ENCODE peak calls at places on chromosomes 6 and 20, in six cellular contexts. One of them, this sample, is unnamed.

GRCh38 chr6:122712093-122712863 is 67.2 kb upstream of the FABP7 start:
- DNase-seq in GM12865: no peak
- DNase-seq in iris pigment epithelial cell: peak; percentile 54
- DNase-seq in RCC 7860: no peak
- DNase-seq in astrocyte of the spinal cord: peak; percentile 82
- DNase-seq in EH: peak; percentile 19
- DNase-seq in this sample: no peak

GRCh38 chr6:32375739-32376529 is 4.2 kb upstream of the TSBP1 start:
- DNase-seq in GM12865: peak; percentile 6
- DNase-seq in iris pigment epithelial cell: no peak
- DNase-seq in RCC 7860: no peak
- DNase-seq in astrocyte of the spinal cord: no peak
- DNase-seq in EH: no peak
- DNase-seq in this sample: no peak

GRCh38 chr20:12627485-12627884 is 381.3 kb upstream of the SPTLC3 start:
- DNase-seq in GM12865: no peak
- DNase-seq in iris pigment epithelial cell: no peak
- DNase-seq in RCC 7860: no peak
- DNase-seq in astrocyte of the spinal cord: no peak
- DNase-seq in EH: no peak
- DNase-seq in this sample: no peak

GRCh38 chr20:59661141-59661540 is 56.8 kb downstream of the PHACTR3 start:
- DNase-seq in GM12865: no peak
- DNase-seq in iris pigment epithelial cell: no peak
- DNase-seq in RCC 7860: no peak
- DNase-seq in astrocyte of the spinal cord: no peak
- DNase-seq in EH: no peak
- DNase-seq in this sample: no peak

GRCh38 chr6:3315068-3315467 is 56.3 kb downstream of the PSMG4 start:
- DNase-seq in GM12865: no peak
- DNase-seq in iris pigment epithelial cell: no peak
- DNase-seq in RCC 7860: no peak
- DNase-seq in astrocyte of the spinal cord: no peak
- DNase-seq in EH: no peak
- DNase-seq in this sample: no peak

GRCh38 chr20:37205130-37205529 is 25.8 kb upstream of the MROH8 start:
- DNase-seq in GM12865: no peak
- DNase-seq in iris pigment epithelial cell: peak; percentile 24
- DNase-seq in RCC 7860: no peak
- DNase-seq in astrocyte of the spinal cord: no peak
- DNase-seq in EH: no peak
- DNase-seq in this sample: no peak

GRCh38 chr20:35431621-35432429 is 6.2 kb downstream of the GDF5 start:
- DNase-seq in GM12865: no peak
- DNase-seq in iris pigment epithelial cell: no peak
- DNase-seq in RCC 7860: no peak
- DNase-seq in astrocyte of the spinal cord: no peak
- DNase-seq in EH: no peak
- DNase-seq in this sample: no peak

GRCh38 chr6:158081657-158081935 is 86.5 kb downstream of the SERAC1 start:
- DNase-seq in GM12865: no peak
- DNase-seq in iris pigment epithelial cell: peak; percentile 50
- DNase-seq in RCC 7860: no peak
- DNase-seq in astrocyte of the spinal cord: no peak
- DNase-seq in EH: no peak
- DNase-seq in this sample: no peak

GRCh38 chr6:78639505-78640110 is 227.7 kb upstream of the IRAK1BP1 start:
- DNase-seq in GM12865: no peak
- DNase-seq in iris pigment epithelial cell: no peak
- DNase-seq in RCC 7860: no peak
- DNase-seq in astrocyte of the spinal cord: no peak
- DNase-seq in EH: no peak
- DNase-seq in this sample: no peak

GRCh38 chr6:156977527-156978291 is 200.5 kb downstream of the ARID1B start:
- DNase-seq in GM12865: no peak
- DNase-seq in iris pigment epithelial cell: peak; percentile 49
- DNase-seq in RCC 7860: peak; percentile 10
- DNase-seq in astrocyte of the spinal cord: peak; percentile 30
- DNase-seq in EH: no peak
- DNase-seq in this sample: no peak

GRCh38 chr6:88679841-88680240 is 283.6 kb downstream of the RNGTT start:
- DNase-seq in GM12865: no peak
- DNase-seq in iris pigment epithelial cell: no peak
- DNase-seq in RCC 7860: no peak
- DNase-seq in astrocyte of the spinal cord: no peak
- DNase-seq in EH: peak; percentile 6
- DNase-seq in this sample: no peak

GRCh38 chr20:58880994-58881752 is 28.7 kb downstream of the GNAS start:
- DNase-seq in GM12865: no peak
- DNase-seq in iris pigment epithelial cell: no peak
- DNase-seq in RCC 7860: no peak
- DNase-seq in astrocyte of the spinal cord: no peak
- DNase-seq in EH: no peak
- DNase-seq in this sample: no peak

GRCh38 chr20:50099565-50099991 is 13.4 kb downstream of the UBE2V1 start:
- DNase-seq in GM12865: no peak
- DNase-seq in iris pigment epithelial cell: no peak
- DNase-seq in RCC 7860: no peak
- DNase-seq in astrocyte of the spinal cord: no peak
- DNase-seq in EH: no peak
- DNase-seq in this sample: no peak

GRCh38 chr6:131628726-131629125 is 684 bp upstream of the MED23 start:
- DNase-seq in GM12865: no peak
- DNase-seq in iris pigment epithelial cell: peak; percentile 2
- DNase-seq in RCC 7860: no peak
- DNase-seq in astrocyte of the spinal cord: no peak
- DNase-seq in EH: no peak
- DNase-seq in this sample: no peak

GRCh38 chr6:100479180-100480035 is 14.7 kb upstream of the SIM1 start:
- DNase-seq in GM12865: peak; percentile 76
- DNase-seq in iris pigment epithelial cell: peak; percentile 43
- DNase-seq in RCC 7860: no peak
- DNase-seq in astrocyte of the spinal cord: peak; percentile 63
- DNase-seq in EH: peak; percentile 60
- DNase-seq in this sample: no peak

GRCh38 chr6:111972714-111973678 is 80.9 kb upstream of the CCN6 start:
- DNase-seq in GM12865: no peak
- DNase-seq in iris pigment epithelial cell: peak; percentile 98
- DNase-seq in RCC 7860: peak; percentile 77
- DNase-seq in astrocyte of the spinal cord: peak; percentile 97
- DNase-seq in EH: peak; percentile 96
- DNase-seq in this sample: peak; percentile 83

GRCh38 chr6:43391448-43392031 is 22.1 kb upstream of the ZNF318 start:
- DNase-seq in GM12865: no peak
- DNase-seq in iris pigment epithelial cell: no peak
- DNase-seq in RCC 7860: no peak
- DNase-seq in astrocyte of the spinal cord: no peak
- DNase-seq in EH: peak; percentile 8
- DNase-seq in this sample: no peak

GRCh38 chr6:6723792-6724318 is 135.3 kb downstream of the LY86 start:
- DNase-seq in GM12865: no peak
- DNase-seq in iris pigment epithelial cell: no peak
- DNase-seq in RCC 7860: no peak
- DNase-seq in astrocyte of the spinal cord: no peak
- DNase-seq in EH: no peak
- DNase-seq in this sample: peak; percentile 71

GRCh38 chr6:113607821-113608545 is 249.2 kb upstream of the MARCKS start:
- DNase-seq in GM12865: no peak
- DNase-seq in iris pigment epithelial cell: no peak
- DNase-seq in RCC 7860: no peak
- DNase-seq in astrocyte of the spinal cord: no peak
- DNase-seq in EH: no peak
- DNase-seq in this sample: no peak

GRCh38 chr20:49843770-49844169 is 31.1 kb downstream of the SLC9A8 start:
- DNase-seq in GM12865: no peak
- DNase-seq in iris pigment epithelial cell: no peak
- DNase-seq in RCC 7860: no peak
- DNase-seq in astrocyte of the spinal cord: no peak
- DNase-seq in EH: no peak
- DNase-seq in this sample: no peak

GRCh38 chr6:110366241-110366640 is 8.1 kb upstream of the METTL24 start:
- DNase-seq in GM12865: no peak
- DNase-seq in iris pigment epithelial cell: no peak
- DNase-seq in RCC 7860: no peak
- DNase-seq in astrocyte of the spinal cord: no peak
- DNase-seq in EH: no peak
- DNase-seq in this sample: no peak

GRCh38 chr6:139778688-139779087 is 404.2 kb upstream of the CITED2 start:
- DNase-seq in GM12865: no peak
- DNase-seq in iris pigment epithelial cell: peak; percentile 70
- DNase-seq in RCC 7860: no peak
- DNase-seq in astrocyte of the spinal cord: peak; percentile 39
- DNase-seq in EH: peak; percentile 56
- DNase-seq in this sample: no peak

GRCh38 chr20:21137078-21137477 is 11.2 kb downstream of the KIZ start:
- DNase-seq in GM12865: no peak
- DNase-seq in iris pigment epithelial cell: no peak
- DNase-seq in RCC 7860: no peak
- DNase-seq in astrocyte of the spinal cord: no peak
- DNase-seq in EH: no peak
- DNase-seq in this sample: no peak

GRCh38 chr20:63378626-63379025 is 17.5 kb upstream of the CHRNA4 start:
- DNase-seq in GM12865: no peak
- DNase-seq in iris pigment epithelial cell: no peak
- DNase-seq in RCC 7860: no peak
- DNase-seq in astrocyte of the spinal cord: no peak
- DNase-seq in EH: no peak
- DNase-seq in this sample: no peak

GRCh38 chr6:109082178-109082577 is 12.5 kb downstream of the SESN1 start:
- DNase-seq in GM12865: no peak
- DNase-seq in iris pigment epithelial cell: peak; percentile 95
- DNase-seq in RCC 7860: no peak
- DNase-seq in astrocyte of the spinal cord: peak; percentile 8
- DNase-seq in EH: peak; percentile 40
- DNase-seq in this sample: no peak

GRCh38 chr6:52566853-52567279 is 10.0 kb downstream of the TRAM2 start:
- DNase-seq in GM12865: no peak
- DNase-seq in iris pigment epithelial cell: peak; percentile 99
- DNase-seq in RCC 7860: peak; percentile 91
- DNase-seq in astrocyte of the spinal cord: peak; percentile 84
- DNase-seq in EH: peak; percentile 100
- DNase-seq in this sample: peak; percentile 99

GRCh38 chr6:151043944-151044343 is 178.4 kb downstream of the MTHFD1L start:
- DNase-seq in GM12865: no peak
- DNase-seq in iris pigment epithelial cell: no peak
- DNase-seq in RCC 7860: no peak
- DNase-seq in astrocyte of the spinal cord: no peak
- DNase-seq in EH: no peak
- DNase-seq in this sample: no peak

GRCh38 chr6:28657756-28658465 is 132.2 kb downstream of the GPX5 start:
- DNase-seq in GM12865: peak; percentile 78
- DNase-seq in iris pigment epithelial cell: peak; percentile 59
- DNase-seq in RCC 7860: peak; percentile 69
- DNase-seq in astrocyte of the spinal cord: peak; percentile 70
- DNase-seq in EH: peak; percentile 68
- DNase-seq in this sample: no peak

GRCh38 chr20:51541189-51542032 is 1.1 kb downstream of the NFATC2 start:
- DNase-seq in GM12865: peak; percentile 71
- DNase-seq in iris pigment epithelial cell: peak; percentile 39
- DNase-seq in RCC 7860: no peak
- DNase-seq in astrocyte of the spinal cord: peak; percentile 54
- DNase-seq in EH: peak; percentile 67
- DNase-seq in this sample: no peak

This sample was measured in epithelial cell of proximal tubule.